ENCODE peak calls at places on chromosomes 7 and 10, in nine cellular contexts. L, W, C, E, K, T, O, A and J are unnamed samples.

GRCh38 chr10:33422779-33423520 is 88.5 kb upstream of the NRP1 start:
- DNase-seq in C (no peak), W (peak), O (no peak), A (no peak), K (no peak), T (peak), L (no peak), E (no peak), J (no peak)

GRCh38 chr10:24363070-24363469 is 154.1 kb downstream of the KIAA1217 start:
- DNase-seq in L (no peak), T (peak), A (no peak), C (no peak), E (no peak), O (no peak), W (peak), K (no peak), J (no peak)

GRCh38 chr10:95792874-95793285 is 36.9 kb downstream of the ENTPD1 start:
- DNase-seq in W (peak), K (no peak), L (no peak), E (no peak), T (peak), C (no peak), O (no peak), A (no peak), J (no peak)

GRCh38 chr10:50508315-50509051 is 115.3 kb downstream of the SGMS1 start:
- DNase-seq in T (no peak), C (peak), K (no peak), O (no peak), L (no peak), E (no peak), W (no peak), A (peak), J (no peak)

GRCh38 chr10:131143425-131144165 is 167.9 kb downstream of the TCERG1L start:
- DNase-seq in E (no peak), W (no peak), C (no peak), K (no peak), L (no peak), T (no peak), O (no peak), A (no peak), J (no peak)

GRCh38 chr10:122981066-122981464 is 864 bp downstream of the PSTK start:
- DNase-seq in L (peak), W (peak), O (no peak), C (no peak), T (peak), A (no peak), K (no peak), E (no peak), J (peak)

GRCh38 chr10:124563320-124563719 is 101.7 kb downstream of the LHPP start:
- DNase-seq in A (no peak), O (no peak), K (no peak), T (no peak), L (no peak), E (no peak), C (no peak), W (no peak), J (no peak)

GRCh38 chr10:103772096-103772845 is 83.1 kb downstream of the SH3PXD2A start:
- DNase-seq in C (peak), K (peak), O (peak), A (peak), L (peak), T (peak), E (peak), W (peak), J (peak)

GRCh38 chr7:117872565-117873055 is 631 bp downstream of the CTTNBP2 start:
- DNase-seq in K (peak), W (no peak), C (no peak), A (no peak), T (no peak), E (peak), L (no peak), O (peak), J (peak)

GRCh38 chr7:155886391-155887173 is 74.3 kb upstream of the SHH start:
- DNase-seq in T (no peak), A (no peak), K (no peak), L (no peak), C (peak), E (no peak), O (no peak), W (no peak), J (no peak)

GRCh38 chr7:157405501-157405900 is 68.7 kb downstream of the DNAJB6 start:
- DNase-seq in W (no peak), K (no peak), A (no peak), C (no peak), T (no peak), L (no peak), O (no peak), E (no peak), J (no peak)

GRCh38 chr7:110698576-110698975 is 392.4 kb upstream of the LRRN3 start:
- DNase-seq in A (no peak), O (no peak), L (no peak), T (no peak), K (no peak), C (no peak), E (no peak), W (no peak), J (no peak)

GRCh38 chr7:26857170-26857533 is 7.2 kb downstream of the SKAP2 start:
- DNase-seq in L (no peak), K (no peak), W (no peak), T (no peak), E (no peak), A (no peak), O (no peak), C (no peak), J (no peak)

GRCh38 chr10:68423522-68423921 is 16.4 kb upstream of the RUFY2 start:
- DNase-seq in C (peak), T (no peak), O (no peak), E (no peak), W (no peak), L (no peak), A (no peak), K (no peak), J (no peak)

GRCh38 chr10:87842776-87843497 is 20.4 kb downstream of the KLLN start:
- DNase-seq in A (no peak), E (no peak), O (no peak), T (peak), K (no peak), W (peak), C (no peak), L (peak), J (peak)

GRCh38 chr10:59271160-59271559 is 91.2 kb downstream of the FAM13C start:
- DNase-seq in T (no peak), A (no peak), C (no peak), K (no peak), L (no peak), W (no peak), E (no peak), O (no peak), J (no peak)

GRCh38 chr7:132383962-132384361 is 192.3 kb downstream of the PLXNA4 start:
- DNase-seq in O (no peak), A (no peak), W (no peak), L (no peak), C (no peak), T (no peak), K (no peak), E (no peak), J (no peak)

GRCh38 chr7:12939694-12940093 is 252.3 kb downstream of the ARL4A start:
- DNase-seq in E (no peak), W (no peak), K (no peak), L (no peak), O (no peak), T (no peak), C (no peak), A (no peak), J (no peak)

GRCh38 chr7:69823151-69823744 is 225.0 kb downstream of the AUTS2 start:
- DNase-seq in O (no peak), C (no peak), W (no peak), L (no peak), E (no peak), T (no peak), K (no peak), A (no peak), J (no peak)

GRCh38 chr7:138886501-138886917 is 88.5 kb upstream of the ATP6V0A4 start:
- DNase-seq in W (peak), T (peak), A (no peak), L (peak), O (no peak), K (no peak), C (no peak), E (peak), J (peak)

GRCh38 chr7:101171442-101171837 is 6.1 kb upstream of the VGF start:
- DNase-seq in T (no peak), W (no peak), E (no peak), C (no peak), K (no peak), L (no peak), A (no peak), O (no peak), J (no peak)

GRCh38 chr7:94276797-94277196 is 117.9 kb upstream of the COL1A2 start:
- DNase-seq in A (no peak), T (peak), K (no peak), E (no peak), W (peak), C (no peak), O (no peak), L (peak), J (no peak)

GRCh38 chr7:130400120-130400572 is 19.9 kb downstream of the CPA1 start:
- DNase-seq in W (peak), L (no peak), O (no peak), K (no peak), E (no peak), C (no peak), A (no peak), T (peak), J (no peak)

GRCh38 chr10:23980054-23980453 is 228.9 kb upstream of the KIAA1217 start:
- DNase-seq in O (no peak), K (no peak), L (no peak), E (no peak), T (no peak), A (no peak), C (no peak), W (no peak), J (no peak)

GRCh38 chr10:36331121-36331520 is 689.0 kb upstream of the FZD8 start:
- DNase-seq in A (no peak), O (no peak), L (no peak), E (no peak), W (no peak), C (no peak), K (no peak), T (no peak), J (no peak)

GRCh38 chr7:155811560-155811894 is 736 bp downstream of the SHH start:
- DNase-seq in K (no peak), A (no peak), C (no peak), L (no peak), O (no peak), E (no peak), T (no peak), W (no peak), J (no peak)

GRCh38 chr7:95246935-95247370 is 77.4 kb downstream of the PON1 start:
- DNase-seq in E (peak), W (peak), O (no peak), L (peak), A (no peak), K (no peak), T (peak), C (no peak), J (peak)

GRCh38 chr10:117547301-117548153 is 5.0 kb downstream of the EMX2 start:
- DNase-seq in L (no peak), T (no peak), E (no peak), C (no peak), W (no peak), A (no peak), O (no peak), K (no peak), J (no peak)

GRCh38 chr10:114405011-114405350 is 679 bp upstream of the AFAP1L2 start:
- DNase-seq in E (no peak), K (no peak), O (no peak), C (no peak), A (no peak), T (no peak), W (no peak), L (no peak), J (no peak)

GRCh38 chr7:151833691-151834090 is 43.2 kb downstream of the PRKAG2 start:
- DNase-seq in O (no peak), W (no peak), C (no peak), A (no peak), K (peak), T (no peak), E (no peak), L (no peak), J (no peak)